ENCODE peak calls at places on chromosomes 3 and 15, in six cellular contexts. X is heart left ventricle, G is HepG2, Q is transverse colon, I is ovary, D is GM12878. C is an unnamed sample.

GRCh38 chr3:81581966-81582599 is 179.4 kb downstream of the GBE1 start:
- DNase-seq in I (peak; percentile 16), G (peak; percentile 20), X (no peak), D (peak; percentile 4), Q (peak; percentile 28), C (peak; percentile 45)

GRCh38 chr15:66897381-66897780 is 168.0 kb upstream of the SMAD3 start:
- DNase-seq in I (no peak), D (no peak), Q (no peak), X (no peak), G (no peak), C (peak; percentile 6)

GRCh38 chr3:13687409-13687989 is 138.6 kb downstream of the FBLN2 start:
- DNase-seq in I (no peak), G (no peak), D (no peak), X (no peak), Q (no peak), C (no peak)

GRCh38 chr3:30557904-30558303 is 48.5 kb upstream of the TGFBR2 start:
- DNase-seq in X (no peak), Q (no peak), D (no peak), I (no peak), G (peak; percentile 12), C (no peak)

GRCh38 chr3:156859578-156859977 is 33.4 kb downstream of the LEKR1 start:
- DNase-seq in Q (no peak), I (no peak), D (no peak), X (no peak), G (no peak), C (no peak)

GRCh38 chr3:54122046-54122801 is at the start of gene CACNA2D3:
- DNase-seq in G (no peak), I (peak; percentile 75), X (peak; percentile 64), D (no peak), Q (peak; percentile 26), C (peak; percentile 49)

GRCh38 chr3:129794319-129795201 is 99.0 kb downstream of the TMCC1 start:
- DNase-seq in X (peak; percentile 17), Q (peak; percentile 61), I (peak; percentile 31), G (peak; percentile 22), D (no peak), C (no peak)

GRCh38 chr3:68973635-68974034 is 39.8 kb downstream of the EOGT start:
- DNase-seq in X (no peak), G (no peak), Q (no peak), D (no peak), I (no peak), C (no peak)

GRCh38 chr15:100544290-100544945 is 15.7 kb upstream of the CERS3 start:
- DNase-seq in G (no peak), X (no peak), Q (no peak), D (no peak), I (no peak), C (no peak)

GRCh38 chr3:103644450-103644849 is 1209.6 kb downstream of the ZPLD1 start:
- DNase-seq in D (no peak), Q (no peak), X (no peak), G (no peak), I (no peak), C (no peak)

GRCh38 chr15:43329222-43329959 is 982 bp downstream of the LCMT2 start:
- DNase-seq in X (no peak), D (no peak), G (no peak), I (peak; percentile 29), Q (peak; percentile 29), C (peak; percentile 26)

GRCh38 chr15:69398541-69398940 is 15.6 kb upstream of the KIF23 start:
- DNase-seq in Q (no peak), X (no peak), I (no peak), G (no peak), D (no peak), C (no peak)

GRCh38 chr3:74883690-74884089 is 269.2 kb upstream of the CNTN3 start:
- DNase-seq in D (no peak), I (no peak), G (peak; percentile 2), X (no peak), Q (no peak), C (no peak)

GRCh38 chr3:46668591-46668990 is 24.9 kb downstream of the ALS2CL start:
- DNase-seq in I (no peak), G (no peak), X (peak; percentile 6), D (no peak), Q (peak; percentile 5), C (no peak)

GRCh38 chr3:17195192-17195611 is 310.4 kb downstream of the PLCL2 start:
- DNase-seq in X (no peak), Q (peak; percentile 26), G (no peak), D (peak; percentile 79), I (no peak), C (peak; percentile 19)

GRCh38 chr3:127616836-127617605 is 12.0 kb upstream of the PODXL2 start:
- DNase-seq in G (no peak), X (no peak), Q (no peak), D (no peak), I (no peak), C (no peak)

GRCh38 chr3:127612966-127613365 is 14.8 kb downstream of the MCM2 start:
- DNase-seq in I (no peak), D (no peak), G (no peak), Q (no peak), X (no peak), C (no peak)

GRCh38 chr3:127614928-127615592 is 13.9 kb upstream of the PODXL2 start:
- DNase-seq in I (no peak), Q (no peak), G (no peak), X (no peak), D (no peak), C (no peak)

GRCh38 chr3:127613406-127613805 is 15.2 kb downstream of the MCM2 start:
- DNase-seq in I (no peak), D (no peak), G (no peak), X (no peak), Q (no peak), C (peak; percentile 79)

DNA sequence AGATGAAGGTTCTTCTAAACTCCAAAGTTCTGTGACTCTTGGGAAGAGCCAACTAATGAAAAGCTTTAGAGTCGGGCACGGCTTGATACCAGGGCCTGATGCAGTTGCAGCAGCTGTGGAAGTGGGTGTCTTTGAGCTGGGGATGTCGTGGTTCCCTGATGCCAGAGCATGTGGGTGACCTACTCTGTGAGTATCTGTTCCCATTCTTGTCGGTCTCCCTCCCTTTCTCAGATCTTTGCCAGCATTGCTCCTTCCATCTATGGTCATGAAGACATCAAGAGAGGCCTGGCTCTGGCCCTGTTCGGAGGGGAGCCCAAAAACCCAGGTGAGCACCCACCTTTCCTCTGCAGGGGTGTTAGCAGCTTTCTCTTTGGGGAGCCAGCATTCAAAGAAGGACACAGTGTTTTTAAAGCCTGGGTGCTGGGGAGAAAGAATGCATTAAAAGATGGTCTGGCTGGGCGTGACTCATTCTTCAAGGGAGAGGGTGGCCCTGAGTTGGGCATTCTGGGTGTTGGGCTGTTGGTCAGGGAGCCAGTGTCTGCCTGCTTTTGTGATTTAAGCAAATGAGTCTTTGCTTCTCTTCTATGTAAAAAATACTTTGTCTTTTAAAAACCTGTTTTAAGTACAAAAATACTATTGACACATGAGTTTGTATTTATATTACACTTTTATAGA is 13.2 kb upstream of the PODXL2 start:
- DNase-seq in Q (no peak), D (no peak), X (no peak), I (no peak), G (no peak), C (peak; percentile 10)
- H3K36me3 ChIP-seq in Q (no peaks in the 10 kb centered on the region), D (peaks cover 52% of the 10 kb centered on the region), X (no peaks in the 10 kb centered on the region), I (no peaks in the 10 kb centered on the region), G (peaks cover 90% of the 10 kb centered on the region), C (no peaks in the 10 kb centered on the region)

DNA sequence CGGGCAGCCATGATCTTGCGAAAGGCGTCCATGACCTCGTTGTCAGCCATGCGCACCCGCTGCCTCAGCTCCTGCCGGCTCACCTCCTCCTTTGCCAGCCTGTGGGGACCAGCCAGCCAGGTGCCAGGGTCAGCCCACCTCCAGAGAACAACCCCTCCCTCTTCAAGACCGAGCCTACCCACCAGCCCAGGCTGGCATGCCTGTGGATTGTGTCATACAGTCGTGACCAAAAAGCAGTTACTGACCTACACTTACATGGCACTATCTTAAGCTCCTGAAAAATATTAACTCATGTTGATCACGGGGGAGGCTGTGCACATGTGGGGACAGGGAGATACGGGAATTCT is 10.7 kb upstream of the CAMK1 start:
- DNase-seq in I (no peak), Q (no peak), X (no peak), G (no peak), D (no peak), C (peak; percentile 83)
- TF ChIP-seq POLR2A in I (no peak), Q (no peak), X (no peak), G (no peak), D (no peak), C (peak; percentile 20)

GRCh38 chr3:51401639-51402166 is 10.6 kb downstream of the RBM15B start:
- DNase-seq in Q (no peak), G (no peak), D (no peak), X (no peak), I (no peak), C (no peak)
- H3K36me3 ChIP-seq in Q (peaks cover 14% of the 10 kb centered on the region), G (peaks cover 58% of the 10 kb centered on the region), D (peaks cover 16% of the 10 kb centered on the region), X (no peaks in the 10 kb centered on the region), I (no peaks in the 10 kb centered on the region), C (peaks cover 55% of the 10 kb centered on the region)

GRCh38 chr3:38164136-38164965 is 986 bp upstream of the OXSR1 start:
- DNase-seq in Q (peak; percentile 36), I (peak; percentile 58), G (no peak), X (no peak), D (no peak), C (peak; percentile 62)
- TF ChIP-seq POLR2A in Q (peak; percentile 76), I (peak; percentile 77), G (no peak), X (peak; percentile 34), D (peak; percentile 60), C (peak; percentile 48)

DNA sequence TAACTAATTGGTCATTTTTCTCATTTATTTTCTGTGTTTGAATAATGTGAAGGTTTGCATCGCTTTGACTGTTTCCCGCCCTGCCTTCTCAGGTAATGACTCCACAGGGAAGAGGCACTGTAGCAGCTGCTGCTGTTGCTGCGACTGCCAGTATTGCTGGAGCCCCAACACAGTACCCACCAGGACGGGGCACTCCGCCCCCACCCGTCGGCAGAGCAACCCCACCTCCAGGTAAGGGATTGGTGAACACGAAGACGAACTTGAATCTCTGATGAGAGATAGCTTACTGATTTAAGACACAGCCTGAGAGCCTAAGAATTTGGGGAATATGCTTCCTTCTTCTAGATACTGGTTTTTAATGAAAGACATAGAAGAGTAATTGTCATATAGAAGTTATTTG is 22.9 kb downstream of the SNRPN start:
- DNase-seq in D (no peak), X (no peak), G (no peak), Q (no peak), I (no peak), C (no peak)
- H3K36me3 ChIP-seq in D (no peaks in the 10 kb centered on the region), X (peaks cover 52% of the 10 kb centered on the region), G (peaks cover 36% of the 10 kb centered on the region), Q (peaks cover 58% of the 10 kb centered on the region), I (no peaks in the 10 kb centered on the region), C (no peaks in the 10 kb centered on the region)

DNA sequence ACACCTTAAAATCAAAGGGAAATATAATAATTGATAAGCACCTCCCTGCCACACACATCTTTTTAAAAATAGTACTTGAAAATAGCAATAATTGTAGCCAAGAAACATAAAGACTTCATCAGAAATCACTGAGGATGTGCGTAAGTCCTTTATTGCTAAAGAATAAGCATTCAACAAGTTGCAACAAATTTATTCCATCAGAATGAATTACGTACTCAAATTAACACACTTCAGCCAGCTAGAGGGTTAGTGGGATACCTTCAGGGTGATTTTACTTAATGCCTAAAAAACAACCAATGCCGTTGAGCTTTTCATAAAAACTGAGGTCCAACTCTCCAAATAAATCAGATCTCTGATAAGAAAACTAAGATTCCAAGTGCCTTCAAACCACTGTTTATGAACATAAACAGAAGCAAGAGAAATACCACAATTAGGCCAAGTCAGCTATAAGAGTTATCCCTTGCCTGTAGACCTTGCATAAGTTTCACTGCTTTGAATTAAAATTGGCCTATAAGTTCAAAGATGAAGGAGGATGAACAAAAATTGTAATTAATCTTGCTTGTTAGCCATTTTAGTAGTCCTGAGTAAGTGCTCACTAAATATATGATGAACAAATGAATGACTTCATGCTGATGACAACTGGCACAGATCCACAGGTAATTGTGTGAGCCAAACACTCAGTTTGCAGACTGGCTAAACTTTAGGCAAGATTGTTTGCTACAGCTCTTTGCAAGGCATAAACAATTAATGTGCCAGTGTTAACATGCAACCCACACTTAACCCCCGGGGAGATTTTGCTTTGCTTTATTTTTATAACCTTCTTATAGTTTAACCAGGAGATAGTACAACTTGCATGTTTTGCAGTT is 375.1 kb upstream of the THBS1 start:
- DNase-seq in X (no peak), D (no peak), G (no peak), Q (no peak), I (no peak), C (no peak)
- TF ChIP-seq POLR2A in X (no peak), D (no peak), G (no peak), Q (no peak), I (no peak), C (no peak)

C was measured in right lobe of liver.